ENCODE peak calls at places on chromosomes 11 and 22, in five cellular contexts. O is Right ventricle myocardium superior; Z is stimulated activated CD4-positive, alpha-beta T cell treated with anti-CD3 and anti-CD28 coated beads, Interleukin-2, amount 100 ng/mL, for 48 hours; P is NCI-H1092; F is NCI-H748 treated with DMSO at 0.1 percent for 48 hours. X is an unnamed sample.

GRCh38 chr22:45859231-45860161 is 117.5 kb downstream of the WNT7B start:
- DNase-seq in O (no peak), Z (no peak), F (no peak), P (no peak), X (no peak)

GRCh38 chr11:126522152-126522551 is 166.7 kb downstream of the ST3GAL4 start:
- DNase-seq in Z (no peak), F (no peak), O (no peak), P (no peak), X (no peak)

GRCh38 chr22:23834830-23835772 is 3.7 kb downstream of the DERL3 start:
- DNase-seq in O (peak; percentile 81), Z (no peak), F (no peak), P (no peak), X (peak; percentile 89)

GRCh38 chr11:57798905-57799559 is 37.4 kb downstream of the CTNND1 start:
- DNase-seq in O (peak; percentile 48), P (no peak), Z (no peak), F (no peak), X (no peak)

GRCh38 chr22:41354979-41355378 is 26.8 kb upstream of the TEF start:
- DNase-seq in P (no peak), F (no peak), Z (no peak), O (no peak), X (no peak)

GRCh38 chr11:33445761-33446161 is 188.6 kb downstream of the HIPK3 start:
- DNase-seq in F (no peak), P (no peak), O (no peak), Z (no peak), X (no peak)

GRCh38 chr11:47433157-47433556 is 6.9 kb upstream of the PSMC3 start:
- DNase-seq in P (no peak), F (no peak), Z (no peak), O (no peak), X (peak; percentile 95)

GRCh38 chr22:45971389-45972028 is 5.5 kb downstream of the WNT7B start:
- DNase-seq in F (no peak), P (no peak), O (no peak), Z (no peak), X (no peak)

GRCh38 chr11:71139516-71140205 is 112.7 kb downstream of the SHANK2 start:
- DNase-seq in Z (no peak), F (no peak), O (peak; percentile 76), P (peak; percentile 90), X (peak; percentile 53)

GRCh38 chr11:64382586-64382985 is 23.6 kb downstream of the RPS6KA4 start:
- DNase-seq in F (no peak), Z (no peak), O (no peak), P (no peak), X (no peak)

GRCh38 chr11:30938801-30939200 is 352.6 kb upstream of the MPPED2 start:
- DNase-seq in O (no peak), F (no peak), Z (no peak), P (no peak), X (peak; percentile 86)

GRCh38 chr22:46726066-46726985 is 11.7 kb downstream of the CERK start:
- DNase-seq in O (peak; percentile 58), Z (no peak), F (peak; percentile 2), P (peak; percentile 56), X (no peak)

GRCh38 chr11:76638267-76639197 is 32.0 kb downstream of the LRRC32 start:
- DNase-seq in Z (no peak), P (no peak), O (no peak), F (no peak), X (no peak)

GRCh38 chr11:614091-614582 is 1.6 kb downstream of the IRF7 start:
- DNase-seq in F (no peak), P (no peak), O (no peak), Z (no peak), X (no peak)

GRCh38 chr11:71327156-71328085 is 75.0 kb upstream of the SHANK2 start:
- DNase-seq in O (no peak), F (no peak), Z (no peak), P (no peak), X (no peak)

GRCh38 chr11:72081856-72082255 is 1.2 kb downstream of the LRRC51 start:
- DNase-seq in F (no peak), P (no peak), Z (no peak), O (no peak), X (no peak)

GRCh38 chr11:118660646-118661424 is 18.6 kb downstream of the TREH start:
- DNase-seq in F (no peak), Z (no peak), O (peak; percentile 37), P (no peak), X (no peak)

GRCh38 chr22:39212721-39213376 is 31.9 kb downstream of the PDGFB start:
- DNase-seq in F (no peak), O (no peak), P (no peak), Z (no peak), X (peak; percentile 84)

GRCh38 chr11:120931057-120931779 is 92.7 kb upstream of the TBCEL start:
- DNase-seq in Z (no peak), P (no peak), O (no peak), F (no peak), X (no peak)

GRCh38 chr11:110091995-110092576 is 1.1 kb upstream of the ZC3H12C start:
- DNase-seq in F (no peak), O (no peak), P (no peak), Z (no peak), X (peak; percentile 10)

GRCh38 chr11:35126000-35126878 is 12.7 kb upstream of the CD44 start:
- DNase-seq in P (no peak), F (no peak), O (no peak), Z (no peak), X (no peak)

GRCh38 chr22:23688571-23688970 is 2.2 kb upstream of the RGL4 start:
- DNase-seq in Z (no peak), F (no peak), O (no peak), P (no peak), X (no peak)

GRCh38 chr22:27597703-27598444 is 203.7 kb downstream of the MN1 start:
- DNase-seq in Z (no peak), P (no peak), F (no peak), O (no peak), X (no peak)

GRCh38 chr22:46584081-46584903 is 35.9 kb upstream of the GRAMD4 start:
- DNase-seq in Z (no peak), O (peak; percentile 41), F (no peak), P (no peak), X (no peak)

GRCh38 chr11:24412722-24413121 is 84.1 kb upstream of the LUZP2 start:
- DNase-seq in F (no peak), Z (no peak), P (no peak), O (no peak), X (no peak)